ENCODE peak calls at places on chromosomes 7 and 10, in nine cellular contexts. One of them, this sample, is unnamed.

GRCh38 chr10:43971981-43972380 is 323.3 kb upstream of the ZNF32 start:
- DNase-seq in Calu3: no peak
- DNase-seq in CD8-positive, alpha-beta T cell: no peak
- DNase-seq in NCI-H460: no peak
- DNase-seq in activated effector memory CD4-positive, alpha-beta T cell treated with Interleukin-2 at 50 U/mL for 16 hours: no peak
- DNase-seq in NCI-H1930: no peak
- DNase-seq in lung: peak
- DNase-seq in adrenal gland: no peak
- DNase-seq in 8988T: no peak
- DNase-seq in this sample: no peak

GRCh38 chr7:13856012-13856411 is 133.5 kb downstream of the ETV1 start:
- DNase-seq in Calu3: no peak
- DNase-seq in lung: no peak
- DNase-seq in 8988T: no peak
- DNase-seq in adrenal gland: no peak
- DNase-seq in activated effector memory CD4-positive, alpha-beta T cell treated with Interleukin-2 at 50 U/mL for 16 hours: no peak
- DNase-seq in CD8-positive, alpha-beta T cell: no peak
- DNase-seq in NCI-H1930: no peak
- DNase-seq in NCI-H460: no peak
- DNase-seq in this sample: no peak

GRCh38 chr10:22022257-22023051 is 18.9 kb upstream of the DNAJC1 start:
- DNase-seq in NCI-H1930: no peak
- DNase-seq in Calu3: no peak
- DNase-seq in adrenal gland: no peak
- DNase-seq in lung: peak
- DNase-seq in NCI-H460: no peak
- DNase-seq in activated effector memory CD4-positive, alpha-beta T cell treated with Interleukin-2 at 50 U/mL for 16 hours: peak
- DNase-seq in CD8-positive, alpha-beta T cell: peak
- DNase-seq in 8988T: no peak
- DNase-seq in this sample: no peak

GRCh38 chr7:55192718-55193117 is 172.4 kb upstream of the LANCL2 start:
- DNase-seq in activated effector memory CD4-positive, alpha-beta T cell treated with Interleukin-2 at 50 U/mL for 16 hours: no peak
- DNase-seq in adrenal gland: no peak
- DNase-seq in NCI-H460: no peak
- DNase-seq in CD8-positive, alpha-beta T cell: no peak
- DNase-seq in Calu3: no peak
- DNase-seq in lung: no peak
- DNase-seq in 8988T: no peak
- DNase-seq in NCI-H1930: no peak
- DNase-seq in this sample: no peak

GRCh38 chr7:142498364-142498763 is 240.5 kb upstream of the PRSS58 start:
- DNase-seq in NCI-H460: no peak
- DNase-seq in lung: no peak
- DNase-seq in CD8-positive, alpha-beta T cell: no peak
- DNase-seq in adrenal gland: no peak
- DNase-seq in activated effector memory CD4-positive, alpha-beta T cell treated with Interleukin-2 at 50 U/mL for 16 hours: no peak
- DNase-seq in Calu3: no peak
- DNase-seq in 8988T: no peak
- DNase-seq in NCI-H1930: no peak
- DNase-seq in this sample: no peak

GRCh38 chr10:44817961-44818649 is 93.0 kb upstream of the TMEM72 start:
- DNase-seq in NCI-H1930: no peak
- DNase-seq in 8988T: no peak
- DNase-seq in adrenal gland: no peak
- DNase-seq in Calu3: no peak
- DNase-seq in CD8-positive, alpha-beta T cell: no peak
- DNase-seq in activated effector memory CD4-positive, alpha-beta T cell treated with Interleukin-2 at 50 U/mL for 16 hours: no peak
- DNase-seq in lung: no peak
- DNase-seq in NCI-H460: no peak
- DNase-seq in this sample: no peak

GRCh38 chr10:110502851-110503301 is 5.2 kb downstream of the DUSP5 start:
- DNase-seq in activated effector memory CD4-positive, alpha-beta T cell treated with Interleukin-2 at 50 U/mL for 16 hours: no peak
- DNase-seq in adrenal gland: peak
- DNase-seq in lung: peak
- DNase-seq in CD8-positive, alpha-beta T cell: no peak
- DNase-seq in NCI-H460: no peak
- DNase-seq in NCI-H1930: no peak
- DNase-seq in 8988T: no peak
- DNase-seq in Calu3: no peak
- DNase-seq in this sample: no peak

GRCh38 chr7:697259-697615 is 29.3 kb upstream of the DNAAF5 start:
- DNase-seq in lung: no peak
- DNase-seq in NCI-H460: no peak
- DNase-seq in 8988T: no peak
- DNase-seq in adrenal gland: no peak
- DNase-seq in Calu3: no peak
- DNase-seq in activated effector memory CD4-positive, alpha-beta T cell treated with Interleukin-2 at 50 U/mL for 16 hours: no peak
- DNase-seq in NCI-H1930: no peak
- DNase-seq in CD8-positive, alpha-beta T cell: no peak
- DNase-seq in this sample: no peak

GRCh38 chr10:47046321-47047126 is 135.3 kb downstream of the PTPN20 start:
- DNase-seq in CD8-positive, alpha-beta T cell: no peak
- DNase-seq in adrenal gland: no peak
- DNase-seq in 8988T: no peak
- DNase-seq in NCI-H460: no peak
- DNase-seq in activated effector memory CD4-positive, alpha-beta T cell treated with Interleukin-2 at 50 U/mL for 16 hours: no peak
- DNase-seq in Calu3: no peak
- DNase-seq in lung: no peak
- DNase-seq in NCI-H1930: no peak
- DNase-seq in this sample: no peak

GRCh38 chr10:79069325-79070090 is 742 bp downstream of the ZMIZ1 start:
- DNase-seq in Calu3: peak
- DNase-seq in CD8-positive, alpha-beta T cell: peak
- DNase-seq in 8988T: peak
- DNase-seq in adrenal gland: peak
- DNase-seq in NCI-H1930: no peak
- DNase-seq in lung: no peak
- DNase-seq in NCI-H460: no peak
- DNase-seq in activated effector memory CD4-positive, alpha-beta T cell treated with Interleukin-2 at 50 U/mL for 16 hours: peak
- DNase-seq in this sample: no peak

GRCh38 chr10:36256166-36256565 is 614.1 kb upstream of the FZD8 start:
- DNase-seq in activated effector memory CD4-positive, alpha-beta T cell treated with Interleukin-2 at 50 U/mL for 16 hours: no peak
- DNase-seq in CD8-positive, alpha-beta T cell: no peak
- DNase-seq in adrenal gland: no peak
- DNase-seq in NCI-H460: no peak
- DNase-seq in lung: no peak
- DNase-seq in NCI-H1930: no peak
- DNase-seq in 8988T: no peak
- DNase-seq in Calu3: no peak
- DNase-seq in this sample: no peak

GRCh38 chr10:836782-837181 is 94.7 kb downstream of the LARP4B start:
- DNase-seq in activated effector memory CD4-positive, alpha-beta T cell treated with Interleukin-2 at 50 U/mL for 16 hours: no peak
- DNase-seq in lung: no peak
- DNase-seq in Calu3: no peak
- DNase-seq in 8988T: no peak
- DNase-seq in adrenal gland: no peak
- DNase-seq in CD8-positive, alpha-beta T cell: no peak
- DNase-seq in NCI-H1930: no peak
- DNase-seq in NCI-H460: no peak
- DNase-seq in this sample: no peak

GRCh38 chr10:47230957-47231356 is 69.0 kb upstream of the GDF10 start:
- DNase-seq in adrenal gland: no peak
- DNase-seq in lung: no peak
- DNase-seq in NCI-H460: no peak
- DNase-seq in CD8-positive, alpha-beta T cell: no peak
- DNase-seq in NCI-H1930: no peak
- DNase-seq in Calu3: no peak
- DNase-seq in 8988T: no peak
- DNase-seq in activated effector memory CD4-positive, alpha-beta T cell treated with Interleukin-2 at 50 U/mL for 16 hours: no peak
- DNase-seq in this sample: no peak

GRCh38 chr7:18552311-18552916 is 56.9 kb downstream of the HDAC9 start:
- DNase-seq in NCI-H460: peak
- DNase-seq in activated effector memory CD4-positive, alpha-beta T cell treated with Interleukin-2 at 50 U/mL for 16 hours: no peak
- DNase-seq in 8988T: no peak
- DNase-seq in NCI-H1930: no peak
- DNase-seq in CD8-positive, alpha-beta T cell: no peak
- DNase-seq in lung: no peak
- DNase-seq in adrenal gland: no peak
- DNase-seq in Calu3: no peak
- DNase-seq in this sample: no peak

GRCh38 chr7:107995184-107996071 is 7.5 kb downstream of the LAMB1 start:
- DNase-seq in lung: no peak
- DNase-seq in NCI-H1930: no peak
- DNase-seq in Calu3: peak
- DNase-seq in NCI-H460: peak
- DNase-seq in adrenal gland: no peak
- DNase-seq in activated effector memory CD4-positive, alpha-beta T cell treated with Interleukin-2 at 50 U/mL for 16 hours: no peak
- DNase-seq in CD8-positive, alpha-beta T cell: no peak
- DNase-seq in 8988T: no peak
- DNase-seq in this sample: no peak

GRCh38 chr10:36556468-36556867 is 568.9 kb upstream of the ANKRD30A start:
- DNase-seq in Calu3: no peak
- DNase-seq in activated effector memory CD4-positive, alpha-beta T cell treated with Interleukin-2 at 50 U/mL for 16 hours: no peak
- DNase-seq in adrenal gland: no peak
- DNase-seq in lung: no peak
- DNase-seq in 8988T: no peak
- DNase-seq in NCI-H1930: no peak
- DNase-seq in NCI-H460: no peak
- DNase-seq in CD8-positive, alpha-beta T cell: no peak
- DNase-seq in this sample: no peak

GRCh38 chr10:123019264-123019663 is 10.5 kb downstream of the ACADSB start:
- DNase-seq in 8988T: no peak
- DNase-seq in NCI-H1930: no peak
- DNase-seq in activated effector memory CD4-positive, alpha-beta T cell treated with Interleukin-2 at 50 U/mL for 16 hours: no peak
- DNase-seq in adrenal gland: no peak
- DNase-seq in NCI-H460: no peak
- DNase-seq in lung: no peak
- DNase-seq in Calu3: no peak
- DNase-seq in CD8-positive, alpha-beta T cell: no peak
- DNase-seq in this sample: no peak

GRCh38 chr7:83271212-83272099 is 108.8 kb upstream of the PCLO start:
- DNase-seq in NCI-H460: peak
- DNase-seq in Calu3: no peak
- DNase-seq in NCI-H1930: no peak
- DNase-seq in CD8-positive, alpha-beta T cell: no peak
- DNase-seq in activated effector memory CD4-positive, alpha-beta T cell treated with Interleukin-2 at 50 U/mL for 16 hours: no peak
- DNase-seq in 8988T: no peak
- DNase-seq in adrenal gland: no peak
- DNase-seq in lung: no peak
- DNase-seq in this sample: no peak

GRCh38 chr7:98341106-98341505 is 59.6 kb downstream of the BRI3 start:
- DNase-seq in adrenal gland: no peak
- DNase-seq in 8988T: no peak
- DNase-seq in CD8-positive, alpha-beta T cell: no peak
- DNase-seq in NCI-H1930: no peak
- DNase-seq in lung: no peak
- DNase-seq in activated effector memory CD4-positive, alpha-beta T cell treated with Interleukin-2 at 50 U/mL for 16 hours: no peak
- DNase-seq in Calu3: no peak
- DNase-seq in NCI-H460: no peak
- DNase-seq in this sample: no peak

GRCh38 chr7:106110885-106111670 is 1.0 kb downstream of the SYPL1 start:
- DNase-seq in activated effector memory CD4-positive, alpha-beta T cell treated with Interleukin-2 at 50 U/mL for 16 hours: no peak
- DNase-seq in CD8-positive, alpha-beta T cell: no peak
- DNase-seq in lung: no peak
- DNase-seq in 8988T: no peak
- DNase-seq in Calu3: no peak
- DNase-seq in NCI-H1930: no peak
- DNase-seq in NCI-H460: no peak
- DNase-seq in adrenal gland: no peak
- DNase-seq in this sample: no peak

GRCh38 chr10:74320717-74321116 is 169.7 kb downstream of the ADK start:
- DNase-seq in Calu3: no peak
- DNase-seq in activated effector memory CD4-positive, alpha-beta T cell treated with Interleukin-2 at 50 U/mL for 16 hours: no peak
- DNase-seq in lung: no peak
- DNase-seq in NCI-H1930: no peak
- DNase-seq in NCI-H460: no peak
- DNase-seq in 8988T: no peak
- DNase-seq in CD8-positive, alpha-beta T cell: no peak
- DNase-seq in adrenal gland: no peak
- DNase-seq in this sample: no peak

GRCh38 chr10:12603766-12604470 is 254.6 kb downstream of the CAMK1D start:
- DNase-seq in activated effector memory CD4-positive, alpha-beta T cell treated with Interleukin-2 at 50 U/mL for 16 hours: no peak
- DNase-seq in Calu3: no peak
- DNase-seq in CD8-positive, alpha-beta T cell: no peak
- DNase-seq in 8988T: no peak
- DNase-seq in NCI-H460: no peak
- DNase-seq in NCI-H1930: no peak
- DNase-seq in lung: no peak
- DNase-seq in adrenal gland: no peak
- DNase-seq in this sample: no peak

GRCh38 chr10:74361678-74362077 is 210.7 kb downstream of the ADK start:
- DNase-seq in adrenal gland: no peak
- DNase-seq in CD8-positive, alpha-beta T cell: no peak
- DNase-seq in activated effector memory CD4-positive, alpha-beta T cell treated with Interleukin-2 at 50 U/mL for 16 hours: no peak
- DNase-seq in lung: no peak
- DNase-seq in NCI-H460: no peak
- DNase-seq in 8988T: no peak
- DNase-seq in NCI-H1930: no peak
- DNase-seq in Calu3: no peak
- DNase-seq in this sample: no peak

GRCh38 chr10:1529806-1530413 is 207.4 kb downstream of the ADARB2 start:
- DNase-seq in CD8-positive, alpha-beta T cell: no peak
- DNase-seq in NCI-H460: no peak
- DNase-seq in 8988T: no peak
- DNase-seq in adrenal gland: no peak
- DNase-seq in Calu3: no peak
- DNase-seq in NCI-H1930: no peak
- DNase-seq in activated effector memory CD4-positive, alpha-beta T cell treated with Interleukin-2 at 50 U/mL for 16 hours: no peak
- DNase-seq in lung: no peak
- DNase-seq in this sample: no peak

GRCh38 chr7:132709971-132710567 is 133.8 kb upstream of the PLXNA4 start:
- DNase-seq in 8988T: no peak
- DNase-seq in adrenal gland: no peak
- DNase-seq in NCI-H1930: no peak
- DNase-seq in activated effector memory CD4-positive, alpha-beta T cell treated with Interleukin-2 at 50 U/mL for 16 hours: no peak
- DNase-seq in Calu3: peak
- DNase-seq in CD8-positive, alpha-beta T cell: no peak
- DNase-seq in lung: no peak
- DNase-seq in NCI-H460: peak
- DNase-seq in this sample: no peak

GRCh38 chr10:97640868-97641811 is 669 bp downstream of the PI4K2A start:
- DNase-seq in NCI-H460: no peak
- DNase-seq in CD8-positive, alpha-beta T cell: peak
- DNase-seq in Calu3: no peak
- DNase-seq in activated effector memory CD4-positive, alpha-beta T cell treated with Interleukin-2 at 50 U/mL for 16 hours: no peak
- DNase-seq in lung: no peak
- DNase-seq in adrenal gland: peak
- DNase-seq in NCI-H1930: no peak
- DNase-seq in 8988T: no peak
- DNase-seq in this sample: no peak

GRCh38 chr10:91349381-91349780 is 60.8 kb upstream of the HECTD2 start:
- DNase-seq in Calu3: no peak
- DNase-seq in lung: no peak
- DNase-seq in adrenal gland: no peak
- DNase-seq in NCI-H1930: no peak
- DNase-seq in activated effector memory CD4-positive, alpha-beta T cell treated with Interleukin-2 at 50 U/mL for 16 hours: no peak
- DNase-seq in CD8-positive, alpha-beta T cell: no peak
- DNase-seq in NCI-H460: no peak
- DNase-seq in 8988T: no peak
- DNase-seq in this sample: no peak

GRCh38 chr7:102291056-102291915 is 4.6 kb downstream of the SH2B2 start:
- DNase-seq in NCI-H460: no peak
- DNase-seq in NCI-H1930: no peak
- DNase-seq in activated effector memory CD4-positive, alpha-beta T cell treated with Interleukin-2 at 50 U/mL for 16 hours: no peak
- DNase-seq in Calu3: no peak
- DNase-seq in CD8-positive, alpha-beta T cell: no peak
- DNase-seq in lung: no peak
- DNase-seq in adrenal gland: no peak
- DNase-seq in 8988T: no peak
- DNase-seq in this sample: no peak

GRCh38 chr10:6969659-6970058 is 389.6 kb upstream of the PRKCQ start:
- DNase-seq in 8988T: no peak
- DNase-seq in CD8-positive, alpha-beta T cell: no peak
- DNase-seq in NCI-H1930: no peak
- DNase-seq in Calu3: no peak
- DNase-seq in activated effector memory CD4-positive, alpha-beta T cell treated with Interleukin-2 at 50 U/mL for 16 hours: no peak
- DNase-seq in adrenal gland: no peak
- DNase-seq in lung: no peak
- DNase-seq in NCI-H460: no peak
- DNase-seq in this sample: no peak

GRCh38 chr10:103661198-103661950 is 167.9 kb downstream of the NEURL1 start:
- DNase-seq in CD8-positive, alpha-beta T cell: peak
- DNase-seq in 8988T: peak
- DNase-seq in lung: peak
- DNase-seq in NCI-H1930: no peak
- DNase-seq in NCI-H460: no peak
- DNase-seq in adrenal gland: peak
- DNase-seq in activated effector memory CD4-positive, alpha-beta T cell treated with Interleukin-2 at 50 U/mL for 16 hours: peak
- DNase-seq in Calu3: peak
- DNase-seq in this sample: peak

GRCh38 chr10:77505431-77506334 is 131.9 kb downstream of the KCNMA1 start:
- DNase-seq in lung: no peak
- DNase-seq in NCI-H1930: no peak
- DNase-seq in NCI-H460: no peak
- DNase-seq in activated effector memory CD4-positive, alpha-beta T cell treated with Interleukin-2 at 50 U/mL for 16 hours: no peak
- DNase-seq in CD8-positive, alpha-beta T cell: no peak
- DNase-seq in 8988T: no peak
- DNase-seq in adrenal gland: no peak
- DNase-seq in Calu3: no peak
- DNase-seq in this sample: no peak